ENCODE peak calls at places on chromosomes 1 and 21, in six cellular contexts. H, Q, N, T, S and Z are unnamed samples.

GRCh38 chr1:230068952-230069684 is 2.1 kb downstream of the GALNT2 start:
- DNase-seq in H (peak; percentile 32), Q (no peak), S (no peak), T (peak; percentile 29), N (peak; percentile 6), Z (peak; percentile 48)

GRCh38 chr1:95207223-95207935 is 26.6 kb upstream of the RWDD3 start:
- DNase-seq in N (no peak), S (no peak), H (no peak), T (no peak), Q (no peak), Z (no peak)

GRCh38 chr21:42491328-42491727 is 4.7 kb downstream of the RSPH1 start:
- DNase-seq in N (no peak), S (no peak), T (no peak), H (no peak), Q (no peak), Z (no peak)

GRCh38 chr1:171948491-171948890 is 107.2 kb downstream of the DNM3 start:
- DNase-seq in S (no peak), Q (no peak), N (no peak), H (peak; percentile 29), T (no peak), Z (no peak)

GRCh38 chr1:74419611-74420010 is 92.8 kb downstream of the LRRC53 start:
- DNase-seq in H (no peak), T (no peak), S (no peak), N (no peak), Q (no peak), Z (no peak)

GRCh38 chr21:36207577-36208320 is 51.1 kb downstream of the DOP1B start:
- DNase-seq in T (peak; percentile 16), H (peak; percentile 65), Q (no peak), N (no peak), S (no peak), Z (peak; percentile 8)

GRCh38 chr1:67256291-67257172 is 51.1 kb upstream of the IL12RB2 start:
- DNase-seq in T (no peak), H (peak; percentile 55), Q (no peak), N (no peak), S (no peak), Z (no peak)

GRCh38 chr21:33664135-33664534 is 21.8 kb downstream of the ITSN1 start:
- DNase-seq in S (no peak), Q (no peak), N (no peak), T (no peak), H (no peak), Z (no peak)

GRCh38 chr1:1678581-1679380 is 13.8 kb downstream of the SLC35E2B start:
- DNase-seq in T (no peak), N (no peak), H (no peak), S (no peak), Q (no peak), Z (no peak)

GRCh38 chr1:151606867-151607266 is 5.0 kb upstream of the SNX27 start:
- DNase-seq in N (no peak), S (no peak), H (no peak), Q (no peak), T (no peak), Z (no peak)

GRCh38 chr21:41729701-41730368 is 37.0 kb downstream of the RIPK4 start:
- DNase-seq in N (no peak), H (no peak), T (no peak), Q (no peak), S (no peak), Z (no peak)

GRCh38 chr1:158814970-158815369 is 16.2 kb upstream of the MNDA start:
- DNase-seq in Q (no peak), H (no peak), T (no peak), S (no peak), N (no peak), Z (no peak)

GRCh38 chr21:46569071-46569470 is 35.8 kb downstream of the S100B start:
- DNase-seq in T (peak; percentile 3), Q (no peak), S (no peak), H (no peak), N (no peak), Z (no peak)

GRCh38 chr21:44800971-44801467 is 601 bp downstream of the UBE2G2 start:
- DNase-seq in H (peak; percentile 60), S (peak; percentile 37), T (peak; percentile 56), Q (no peak), N (no peak), Z (peak; percentile 59)

GRCh38 chr21:16912075-16912474 is 600.8 kb upstream of the CXADR start:
- DNase-seq in S (no peak), Q (no peak), N (no peak), H (peak; percentile 32), T (no peak), Z (no peak)

GRCh38 chr1:87227651-87228050 is 101.0 kb upstream of the LMO4 start:
- DNase-seq in N (no peak), Q (no peak), T (no peak), S (no peak), H (no peak), Z (no peak)

GRCh38 chr1:228646717-228647522 is 88.4 kb upstream of the RHOU start:
- DNase-seq in T (peak; percentile 27), H (peak; percentile 45), S (no peak), Q (no peak), N (peak; percentile 8), Z (peak; percentile 26)

GRCh38 chr1:210373878-210374599 is 45.3 kb downstream of the HHAT start:
- DNase-seq in N (peak; percentile 48), S (no peak), Q (no peak), T (peak; percentile 51), H (peak; percentile 92), Z (peak; percentile 86)

GRCh38 chr1:9111957-9112356 is 16.9 kb downstream of the GPR157 start:
- DNase-seq in S (no peak), T (no peak), Q (peak; percentile 75), H (peak; percentile 79), N (no peak), Z (no peak)

GRCh38 chr21:33063907-33064622 is 5.9 kb upstream of the OLIG1 start:
- DNase-seq in N (no peak), H (no peak), S (no peak), Q (no peak), T (no peak), Z (no peak)

GRCh38 chr1:65189716-65190115 is 41.7 kb downstream of the AK4 start:
- DNase-seq in H (no peak), Q (no peak), T (no peak), S (no peak), N (no peak), Z (no peak)

GRCh38 chr1:78743626-78744025 is 94.0 kb downstream of the IFI44 start:
- DNase-seq in S (no peak), Q (no peak), T (peak; percentile 9), H (peak; percentile 33), N (no peak), Z (no peak)

GRCh38 chr1:84174051-84174556 is 30.0 kb downstream of the PRKACB start:
- DNase-seq in S (no peak), N (no peak), H (peak; percentile 76), T (peak; percentile 1), Q (no peak), Z (peak; percentile 46)

GRCh38 chr1:24635195-24635843 is 7.8 kb upstream of the SRRM1 start:
- DNase-seq in T (peak; percentile 67), H (peak; percentile 78), N (peak; percentile 37), S (peak; percentile 45), Q (no peak), Z (peak; percentile 62)

GRCh38 chr21:41167348-41168342 is at the start of gene BACE2:
- DNase-seq in N (peak; percentile 18), T (peak; percentile 91), Q (no peak), S (peak; percentile 33), H (peak; percentile 88), Z (peak; percentile 67)

GRCh38 chr1:3668585-3669300 is 16.4 kb downstream of the TP73 start:
- DNase-seq in S (peak; percentile 95), N (peak; percentile 71), T (no peak), Q (peak; percentile 90), H (peak; percentile 50), Z (no peak)

GRCh38 chr1:54277451-54278355 is 77.7 kb downstream of the MRPL37 start:
- DNase-seq in S (no peak), N (no peak), Q (no peak), H (no peak), T (no peak), Z (no peak)

GRCh38 chr1:23720256-23720995 is 22.8 kb upstream of the ELOA start:
- DNase-seq in Q (no peak), T (no peak), H (peak; percentile 39), S (no peak), N (no peak), Z (no peak)

GRCh38 chr1:93707956-93708355 is 26.3 kb upstream of the BCAR3 start:
- DNase-seq in S (no peak), H (peak; percentile 31), T (no peak), N (no peak), Q (no peak), Z (no peak)

GRCh38 chr1:34923490-34923889 is 6.0 kb downstream of the DLGAP3 start:
- DNase-seq in S (no peak), T (no peak), H (no peak), N (no peak), Q (no peak), Z (no peak)

GRCh38 chr1:234879157-234880080 is 249.2 kb downstream of the TOMM20 start:
- DNase-seq in H (no peak), Q (no peak), N (no peak), S (no peak), T (no peak), Z (no peak)

GRCh38 chr1:34884961-34885360 is 25.4 kb upstream of the SMIM12 start:
- DNase-seq in S (peak; percentile 65), T (no peak), N (peak; percentile 13), Q (no peak), H (no peak), Z (no peak)

GRCh38 chr1:38586993-38587646 is 272.5 kb downstream of the RRAGC start:
- DNase-seq in N (peak; percentile 4), S (no peak), Q (peak; percentile 55), H (peak; percentile 29), T (peak; percentile 57), Z (no peak)

GRCh38 chr1:206742702-206743383 is 27.7 kb upstream of the IL19 start:
- DNase-seq in N (no peak), T (no peak), S (no peak), Q (no peak), H (no peak), Z (no peak)

GRCh38 chr1:207825719-207826556 is 74.1 kb downstream of the CD46 start:
- DNase-seq in T (peak; percentile 72), N (no peak), H (peak; percentile 35), S (no peak), Q (no peak), Z (no peak)

GRCh38 chr1:25699501-25700089 is 83.0 kb downstream of the MAN1C1 start:
- DNase-seq in T (no peak), H (no peak), N (no peak), Q (no peak), S (no peak), Z (no peak)

GRCh38 chr21:33552093-33552998 is 9.5 kb downstream of the SON start:
- DNase-seq in H (no peak), T (no peak), S (no peak), Q (no peak), N (no peak), Z (no peak)

GRCh38 chr1:62989497-62989896 is 205.6 kb downstream of the ATG4C start:
- DNase-seq in N (no peak), H (no peak), S (no peak), Q (no peak), T (no peak), Z (no peak)

GRCh38 chr1:112923956-112924349 is 32.0 kb downstream of the SLC16A1 start:
- DNase-seq in T (no peak), S (no peak), H (no peak), N (no peak), Q (no peak), Z (no peak)